ENCODE peak calls at places on chromosome 3, in four cellular contexts. S is sigmoid colon, Q is Peyer's patch, I is uterus. Y is an unnamed sample.

GRCh38 chr3:113545594-113545993 is 13.2 kb downstream of the SIDT1 start:
- DNase-seq in S (no peak), Q (no peak), I (no peak), Y (no peak)

GRCh38 chr3:5226783-5227182 is 39.3 kb downstream of the EDEM1 start:
- DNase-seq in S (no peak), Q (no peak), I (no peak), Y (no peak)

GRCh38 chr3:123640311-123641083 is 55.6 kb upstream of the HACD2 start:
- DNase-seq in S (peak; percentile 72), Q (peak; percentile 39), I (no peak), Y (no peak)

GRCh38 chr3:162366382-162366781 is 869.8 kb downstream of the OTOL1 start:
- DNase-seq in S (no peak), Q (no peak), I (no peak), Y (no peak)

GRCh38 chr3:53970656-53971055 is 79.0 kb upstream of the SELENOK start:
- DNase-seq in S (no peak), Q (no peak), I (no peak), Y (no peak)

GRCh38 chr3:42226470-42227425 is 39.2 kb downstream of the CCK start:
- DNase-seq in S (no peak), Q (no peak), I (no peak), Y (no peak)

GRCh38 chr3:139234491-139234890 is 109.3 kb upstream of the MRPS22 start:
- DNase-seq in S (no peak), Q (no peak), I (no peak), Y (no peak)

GRCh38 chr3:107271787-107272387 is 105.4 kb upstream of the CCDC54 start:
- DNase-seq in S (no peak), Q (no peak), I (no peak), Y (no peak)

GRCh38 chr3:12708584-12709192 is 44.8 kb upstream of the RAF1 start:
- DNase-seq in S (no peak), Q (no peak), I (peak; percentile 36), Y (no peak)

GRCh38 chr3:153392363-153392762 is 230.3 kb downstream of the RAP2B start:
- DNase-seq in S (no peak), Q (no peak), I (no peak), Y (no peak)

GRCh38 chr3:69853033-69853432 is 113.8 kb downstream of the MITF start:
- DNase-seq in S (no peak), Q (no peak), I (no peak), Y (no peak)

GRCh38 chr3:17023006-17023664 is 138.4 kb downstream of the PLCL2 start:
- DNase-seq in S (no peak), Q (no peak), I (no peak), Y (no peak)

GRCh38 chr3:118098818-118099217 is 935.8 kb downstream of the IGSF11 start:
- DNase-seq in S (no peak), Q (no peak), I (no peak), Y (no peak)

GRCh38 chr3:58627580-58627894 is 39.0 kb downstream of the FAM3D start:
- DNase-seq in S (no peak), Q (no peak), I (no peak), Y (no peak)

GRCh38 chr3:150975096-150975991 is 2.8 kb upstream of the CLRN1 start:
- DNase-seq in S (no peak), Q (no peak), I (no peak), Y (no peak)

GRCh38 chr3:14410501-14411165 is 8.2 kb downstream of the SLC6A6 start:
- DNase-seq in S (no peak), Q (no peak), I (no peak), Y (no peak)
- TF ChIP-seq POLR2A in S (no peak), Q (no peak), I (no peak), Y (no peak)

DNA sequence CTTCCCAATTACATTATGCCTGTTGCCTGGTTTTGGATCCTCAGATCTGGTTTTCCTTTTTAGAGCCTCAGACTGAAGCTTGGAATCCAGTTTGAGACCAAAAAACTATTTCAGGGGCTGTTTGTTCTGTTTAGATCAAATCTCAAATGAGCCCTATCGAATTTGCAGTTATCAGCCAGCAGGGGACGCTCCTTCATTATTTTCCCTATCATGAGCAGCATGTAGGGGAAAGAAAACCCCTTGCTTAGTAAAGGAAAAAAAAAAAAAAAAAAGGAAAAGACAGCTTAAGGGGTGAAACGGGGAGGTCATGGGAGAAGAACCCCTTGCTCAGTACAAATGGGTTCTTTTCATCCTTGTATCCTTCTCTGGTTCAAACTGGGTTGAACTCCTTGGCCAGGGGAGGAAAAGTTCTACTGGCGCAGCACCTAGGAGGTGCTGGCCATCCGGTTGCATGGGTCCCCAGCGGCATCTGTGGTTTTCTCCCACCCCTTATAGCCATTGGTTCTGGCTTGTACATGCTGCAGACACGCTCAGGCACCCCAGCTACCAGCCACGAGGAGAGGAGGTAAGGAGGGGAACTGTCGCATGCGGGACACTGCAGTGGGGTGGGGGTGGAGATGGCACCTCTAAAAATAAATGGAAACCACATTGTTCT is 1375.1 kb upstream of the ALCAM start:
- DNase-seq in S (no peak), Q (no peak), I (no peak), Y (no peak)
- H3K4me3 ChIP-seq in S (no peak overlapping the region), Q (no peak overlapping the region), I (no peak overlapping the region), Y (no peak overlapping the region)

GRCh38 chr3:39177708-39178332 is 14.6 kb downstream of the XIRP1 start:
- DNase-seq in S (peak; percentile 96), Q (peak; percentile 91), I (peak; percentile 93), Y (peak; percentile 94)
- TF ChIP-seq POLR2A in S (peak; percentile 59), Q (peak; percentile 46), I (peak; percentile 63), Y (no peak)

GRCh38 chr3:50572801-50573371 is 3.6 kb downstream of the HEMK1 start:
- DNase-seq in S (no peak), Q (no peak), I (no peak), Y (no peak)

GRCh38 chr3:50571486-50571885 is 2.2 kb downstream of the HEMK1 start:
- DNase-seq in S (no peak), Q (no peak), I (no peak), Y (no peak)

GRCh38 chr3:50573566-50574279 is 4.4 kb downstream of the HEMK1 start:
- DNase-seq in S (no peak), Q (peak; percentile 57), I (no peak), Y (no peak)

GRCh38 chr3:50570508-50571279 is 1.4 kb downstream of the HEMK1 start:
- DNase-seq in S (no peak), Q (no peak), I (no peak), Y (no peak)

DNA sequence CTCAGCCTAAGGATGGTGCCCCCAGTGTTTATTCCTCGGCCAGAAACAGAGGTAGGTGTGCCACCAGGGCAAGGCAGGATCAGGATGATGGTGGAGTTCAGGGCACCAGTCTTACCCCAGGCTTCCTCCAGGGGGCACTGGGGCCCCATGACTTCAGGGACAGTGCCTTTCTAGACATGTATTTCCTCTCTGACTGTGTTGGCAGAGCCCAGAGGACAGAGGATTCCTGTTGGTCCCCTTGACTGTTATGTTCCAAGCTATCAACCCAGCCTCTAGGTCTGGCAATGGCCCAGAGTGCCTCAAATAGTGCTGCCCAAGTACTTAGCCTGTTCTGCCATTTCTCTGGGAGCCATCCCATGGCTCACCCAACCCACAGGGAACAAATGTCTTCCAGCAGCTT is 2.8 kb downstream of the HEMK1 start:
- DNase-seq in S (peak; percentile 88), Q (peak; percentile 89), I (peak; percentile 78), Y (no peak)
- H3K4me3 ChIP-seq in S (no peak overlapping the region), Q (no peak overlapping the region), I (no peak overlapping the region), Y (no peak overlapping the region)

DNA sequence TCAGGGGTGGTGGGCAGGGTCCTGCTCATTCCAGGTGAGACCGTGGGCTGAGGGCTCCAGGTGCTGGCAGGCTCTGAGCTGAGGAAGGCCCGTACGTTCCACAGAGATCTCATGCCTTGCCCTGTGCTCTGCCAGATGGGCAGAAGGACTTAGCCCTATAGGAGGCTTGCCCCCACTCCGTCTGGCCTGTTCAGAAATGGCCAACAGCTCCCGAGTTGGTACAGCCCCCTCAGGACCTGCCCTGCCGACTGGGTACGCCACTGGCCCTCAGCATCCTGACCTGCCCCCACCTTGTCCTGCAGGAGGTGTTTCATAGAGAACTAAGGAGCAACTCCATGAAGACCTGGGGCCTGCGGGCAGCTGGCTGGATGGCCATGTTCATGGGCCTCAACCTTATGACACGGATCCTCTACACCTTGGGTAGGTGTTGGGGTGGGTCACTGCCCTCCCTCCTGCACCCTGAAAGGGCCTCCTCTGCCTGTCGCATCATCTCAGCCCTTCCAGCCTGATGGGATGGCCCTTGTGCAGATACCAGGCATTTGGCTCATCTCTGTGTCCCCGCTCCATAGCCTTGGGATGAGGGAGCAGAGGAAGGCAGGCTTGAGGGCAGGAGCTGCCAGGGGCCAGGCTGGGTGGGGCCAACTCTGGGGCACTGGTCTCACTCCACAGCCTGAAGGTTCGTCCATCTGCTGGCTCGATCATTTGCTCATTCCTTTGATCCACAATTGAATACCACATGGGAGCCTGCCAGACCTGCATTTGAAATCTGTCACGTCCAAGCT is 14.2 kb downstream of the TMEM43 start:
- DNase-seq in S (no peak), Q (no peak), I (no peak), Y (no peak)
- TF ChIP-seq POLR2A in S (no peak), Q (no peak), I (no peak), Y (no peak)

Y was measured in suprapubic skin.